ENCODE peak calls at places on chromosomes 5 and 9, in five cellular contexts. F is fibroblast of lung; W is NCI-H2171 treated with DMSO at 0.1 percent for 48 hours; I is stimulated activated CD4-positive, alpha-beta T cell treated with anti-CD3 and anti-CD28 coated beads, Interleukin-4, amount 100 ng/mL, for 4 hours; X is T follicular helper cell. K is an unnamed sample.

GRCh38 chr5:75948441-75948840 is 134.7 kb upstream of the SV2C start:
- DNase-seq in I (no peak), F (no peak), X (no peak), W (no peak), K (no peak)

GRCh38 chr9:135358161-135358940 is 121.2 kb upstream of the PPP1R26 start:
- DNase-seq in W (peak; percentile 41), F (no peak), X (no peak), I (no peak), K (no peak)

GRCh38 chr9:137375321-137376058 is 47.5 kb downstream of the EXD3 start:
- DNase-seq in F (no peak), X (no peak), W (no peak), I (no peak), K (no peak)

GRCh38 chr9:107650995-107651394 is 161.4 kb upstream of the KLF4 start:
- DNase-seq in F (no peak), W (no peak), I (no peak), X (no peak), K (no peak)

GRCh38 chr5:139745800-139746690 is 49.6 kb upstream of the PSD2 start:
- DNase-seq in X (peak; percentile 36), F (peak; percentile 83), I (no peak), W (peak; percentile 82), K (peak; percentile 84)

GRCh38 chr5:111582962-111583669 is 70.8 kb upstream of the STARD4 start:
- DNase-seq in W (no peak), I (no peak), X (no peak), F (peak; percentile 96), K (no peak)

GRCh38 chr5:177307544-177308363 is 3.9 kb downstream of the MXD3 start:
- DNase-seq in X (no peak), I (no peak), F (no peak), W (no peak), K (no peak)

GRCh38 chr9:134840511-134840910 is 40.1 kb upstream of the FCN2 start:
- DNase-seq in I (no peak), W (no peak), X (no peak), F (no peak), K (no peak)

GRCh38 chr9:130932220-130933069 is 6.6 kb downstream of the FIBCD1 start:
- DNase-seq in F (no peak), I (no peak), X (no peak), W (no peak), K (no peak)

GRCh38 chr9:10396641-10397040 is 216.2 kb downstream of the PTPRD start:
- DNase-seq in I (no peak), F (no peak), X (no peak), W (peak; percentile 66), K (no peak)

GRCh38 chr5:134592141-134592746 is 40.4 kb downstream of the SAR1B start:
- DNase-seq in W (no peak), X (no peak), I (no peak), F (peak; percentile 51), K (no peak)

GRCh38 chr5:178525906-178526732 is 64.1 kb downstream of the COL23A1 start:
- DNase-seq in I (no peak), F (no peak), W (no peak), X (no peak), K (no peak)

GRCh38 chr5:151615431-151615830 is 24.3 kb upstream of the FAT2 start:
- DNase-seq in W (no peak), F (peak; percentile 28), X (no peak), I (no peak), K (no peak)

GRCh38 chr5:57450991-57451876 is 31.4 kb downstream of the ACTBL2 start:
- DNase-seq in W (no peak), X (no peak), I (no peak), F (peak; percentile 96), K (no peak)

GRCh38 chr9:128098936-128099931 is 28.3 kb downstream of the PTGES2 start:
- DNase-seq in I (no peak), W (peak; percentile 46), F (peak; percentile 66), X (no peak), K (no peak)

GRCh38 chr9:97382099-97382718 is 29.7 kb upstream of the TDRD7 start:
- DNase-seq in X (no peak), I (no peak), W (no peak), F (no peak), K (peak; percentile 50)

GRCh38 chr9:97562542-97562941 is 61.1 kb downstream of the TMOD1 start:
- DNase-seq in F (no peak), I (no peak), X (no peak), W (no peak), K (no peak)

GRCh38 chr5:149471406-149472183 is 79.6 kb downstream of the CSNK1A1 start:
- DNase-seq in W (no peak), F (peak; percentile 67), I (no peak), X (no peak), K (no peak)

GRCh38 chr9:131517761-131518190 is 13.3 kb downstream of the UCK1 start:
- DNase-seq in I (no peak), X (no peak), W (no peak), F (no peak), K (no peak)

GRCh38 chr5:137344723-137345322 is 154.3 kb downstream of the SPOCK1 start:
- DNase-seq in I (no peak), F (peak; percentile 52), W (peak; percentile 17), X (no peak), K (no peak)

GRCh38 chr5:178301641-178302040 is 69.0 kb upstream of the PHYKPL start:
- DNase-seq in I (no peak), F (no peak), X (no peak), W (no peak), K (no peak)

GRCh38 chr5:140169410-140169809 is 5.6 kb upstream of the CYSTM1 start:
- DNase-seq in I (no peak), W (no peak), X (no peak), F (no peak), K (no peak)

GRCh38 chr5:98308960-98309359 is 464.5 kb upstream of the RGMB start:
- DNase-seq in X (no peak), I (no peak), W (no peak), F (peak; percentile 76), K (no peak)

GRCh38 chr5:110817437-110817836 is 78.6 kb downstream of the SLC25A46 start:
- DNase-seq in W (no peak), I (no peak), F (peak; percentile 57), X (no peak), K (no peak)

GRCh38 chr5:91164424-91164823 is 218.7 kb downstream of the ARRDC3 start:
- DNase-seq in X (no peak), I (no peak), W (no peak), F (no peak), K (no peak)

GRCh38 chr5:135112008-135112670 is 78.1 kb upstream of the PITX1 start:
- DNase-seq in I (no peak), W (no peak), X (no peak), F (no peak), K (no peak)

GRCh38 chr5:119302916-119303897 is 52.6 kb upstream of the TNFAIP8 start:
- DNase-seq in I (no peak), F (peak; percentile 99), W (no peak), X (no peak), K (peak; percentile 18)

GRCh38 chr9:41229408-41230401 is 40.6 kb upstream of the ZNG1F start:
- DNase-seq in W (no peak), F (peak; percentile 35), X (no peak), I (no peak), K (peak; percentile 2)

GRCh38 chr5:10540036-10540544 is 23.8 kb upstream of the ANKRD33B start:
- DNase-seq in F (no peak), X (no peak), I (no peak), W (no peak), K (no peak)

GRCh38 chr9:114501786-114502682 is 3.2 kb downstream of the WHRN start:
- DNase-seq in I (no peak), F (peak; percentile 75), W (peak; percentile 14), X (no peak), K (peak; percentile 38)

GRCh38 chr9:120099064-120099463 is 480.9 kb downstream of the CDK5RAP2 start:
- DNase-seq in X (no peak), W (peak; percentile 35), I (no peak), F (no peak), K (no peak)

GRCh38 chr5:55622460-55622859 is 87.7 kb upstream of the PLPP1 start:
- DNase-seq in I (no peak), W (no peak), X (no peak), F (no peak), K (no peak)

GRCh38 chr5:84825616-84826015 is 440.9 kb upstream of the EDIL3 start:
- DNase-seq in W (no peak), I (no peak), F (peak; percentile 82), X (no peak), K (no peak)

GRCh38 chr9:133715866-133716563 is 22.1 kb downstream of the SARDH start:
- DNase-seq in I (no peak), W (peak; percentile 65), X (no peak), F (peak; percentile 36), K (no peak)

GRCh38 chr5:157816682-157817268 is 42.2 kb downstream of the CLINT1 start:
- DNase-seq in F (no peak), X (no peak), I (no peak), W (peak; percentile 36), K (no peak)

GRCh38 chr5:135544666-135545045 is 8.9 kb upstream of the NEUROG1 start:
- DNase-seq in X (no peak), F (no peak), I (no peak), W (no peak), K (no peak)

GRCh38 chr9:103301051-103301450 is 305.9 kb downstream of the CYLC2 start:
- DNase-seq in X (no peak), F (no peak), I (no peak), W (no peak), K (no peak)

GRCh38 chr9:137502008-137502913 is 43.1 kb upstream of the NSMF start:
- DNase-seq in F (no peak), W (peak; percentile 52), X (peak; percentile 29), I (no peak), K (peak; percentile 73)

GRCh38 chr5:174336479-174336878 is 291.0 kb downstream of the NSG2 start:
- DNase-seq in I (no peak), W (no peak), X (no peak), F (no peak), K (no peak)

GRCh38 chr5:172672696-172673095 is 31.6 kb downstream of the NEURL1B start:
- DNase-seq in F (no peak), W (no peak), X (no peak), I (no peak), K (no peak)